ENCODE peak calls at places on chromosomes 13 and 19, in ten cellular contexts. U is upper lobe of left lung, C is foreskin keratinocyte, B is uterus, P is hepatocyte, R is activated B cell treated with CpG ODN at 0.5 μM for 24 hours, W is thyroid gland, M is brain microvascular endothelial cell, L is cardiac fibroblast, J is HFF-Myc. K is an unnamed sample.

GRCh38 chr19:15371786-15372380 is 7.7 kb downstream of the AKAP8 start:
- DNase-seq in U (no peak), C (no peak), B (no peak), P (no peak), R (no peak), W (no peak), M (no peak), L (no peak), J (no peak), K (no peak)

GRCh38 chr13:113645329-113645728 is 12.7 kb downstream of the ATP4B start:
- DNase-seq in U (peak), C (no peak), B (no peak), P (no peak), R (no peak), W (no peak), M (no peak), L (no peak), J (no peak), K (no peak)

GRCh38 chr19:45471866-45472556 is 4.2 kb downstream of the FOSB start:
- DNase-seq in U (no peak), C (no peak), B (no peak), P (no peak), R (no peak), W (no peak), M (no peak), L (no peak), J (no peak), K (no peak)

GRCh38 chr13:77751513-77752456 is 54.3 kb downstream of the SLAIN1 start:
- DNase-seq in U (peak), C (peak), B (no peak), P (peak), R (no peak), W (peak), M (peak), L (peak), J (peak), K (no peak)

GRCh38 chr13:102704238-102704750 is 9.4 kb upstream of the METTL21C start:
- DNase-seq in U (no peak), C (peak), B (no peak), P (no peak), R (no peak), W (no peak), M (no peak), L (no peak), J (no peak), K (no peak)

GRCh38 chr19:47779524-47780214 is 1.2 kb downstream of the SELENOW start:
- DNase-seq in U (peak), C (no peak), B (peak), P (peak), R (no peak), W (peak), M (no peak), L (no peak), J (no peak), K (no peak)

GRCh38 chr19:31408460-31409124 is 59.4 kb upstream of the TSHZ3 start:
- DNase-seq in U (no peak), C (peak), B (peak), P (peak), R (no peak), W (no peak), M (peak), L (peak), J (peak), K (no peak)

GRCh38 chr19:6691342-6691741 is 21.4 kb upstream of the TNFSF14 start:
- DNase-seq in U (no peak), C (no peak), B (no peak), P (no peak), R (no peak), W (no peak), M (no peak), L (no peak), J (no peak), K (no peak)

GRCh38 chr13:99693351-99693750 is 192.1 kb downstream of the TM9SF2 start:
- DNase-seq in U (no peak), C (no peak), B (no peak), P (no peak), R (no peak), W (no peak), M (no peak), L (no peak), J (no peak), K (no peak)

GRCh38 chr19:58021541-58022282 is 12.1 kb upstream of the ZSCAN1 start:
- DNase-seq in U (peak), C (no peak), B (peak), P (peak), R (no peak), W (peak), M (peak), L (peak), J (no peak), K (peak)

GRCh38 chr19:55447421-55448174 is 4.5 kb upstream of the SHISA7 start:
- DNase-seq in U (no peak), C (peak), B (no peak), P (no peak), R (no peak), W (no peak), M (no peak), L (peak), J (no peak), K (peak)

GRCh38 chr19:34172661-34173144 is 399 bp downstream of the LSM14A start:
- DNase-seq in U (peak), C (peak), B (no peak), P (peak), R (no peak), W (no peak), M (peak), L (no peak), J (no peak), K (peak)

GRCh38 chr13:70203661-70204229 is 95.5 kb upstream of the KLHL1 start:
- DNase-seq in U (no peak), C (no peak), B (no peak), P (no peak), R (no peak), W (no peak), M (no peak), L (peak), J (no peak), K (peak)

GRCh38 chr13:51222510-51223283 is 499 bp downstream of the FAM124A start:
- DNase-seq in U (no peak), C (no peak), B (no peak), P (peak), R (peak), W (peak), M (no peak), L (no peak), J (no peak), K (no peak)

GRCh38 chr13:113667771-113668490 is 912 bp downstream of the GRK1 start:
- DNase-seq in U (peak), C (no peak), B (peak), P (no peak), R (peak), W (no peak), M (no peak), L (no peak), J (no peak), K (peak)

GRCh38 chr19:34253711-34254551 is 423 bp upstream of the GARRE1 start:
- DNase-seq in U (peak), C (no peak), B (peak), P (peak), R (peak), W (peak), M (no peak), L (no peak), J (no peak), K (peak)

GRCh38 chr13:107803822-107804495 is 411.4 kb downstream of the LIG4 start:
- DNase-seq in U (no peak), C (no peak), B (no peak), P (no peak), R (no peak), W (no peak), M (no peak), L (no peak), J (no peak), K (no peak)

GRCh38 chr13:32045963-32046785 is 14.6 kb downstream of the FRY start:
- DNase-seq in U (peak), C (no peak), B (no peak), P (peak), R (no peak), W (peak), M (peak), L (peak), J (no peak), K (no peak)

GRCh38 chr19:56949651-56950050 is 109.1 kb upstream of the PEG3 start:
- DNase-seq in U (no peak), C (no peak), B (no peak), P (no peak), R (no peak), W (no peak), M (no peak), L (no peak), J (no peak), K (no peak)

GRCh38 chr19:1856698-1857603 is 6.4 kb downstream of the KLF16 start:
- DNase-seq in U (peak), C (no peak), B (peak), P (peak), R (peak), W (peak), M (peak), L (peak), J (peak), K (peak)

GRCh38 chr13:109165417-109165904 is 536.0 kb downstream of the MYO16 start:
- DNase-seq in U (no peak), C (no peak), B (no peak), P (no peak), R (no peak), W (no peak), M (no peak), L (no peak), J (no peak), K (no peak)

GRCh38 chr19:17834350-17835181 is 13.2 kb downstream of the JAK3 start:
- DNase-seq in U (no peak), C (no peak), B (no peak), P (no peak), R (no peak), W (no peak), M (no peak), L (no peak), J (no peak), K (no peak)

GRCh38 chr13:109821038-109821545 is 34.7 kb upstream of the IRS2 start:
- DNase-seq in U (no peak), C (no peak), B (no peak), P (no peak), R (no peak), W (no peak), M (no peak), L (no peak), J (no peak), K (no peak)

GRCh38 chr19:15374105-15374651 is 5.4 kb downstream of the AKAP8 start:
- DNase-seq in U (no peak), C (no peak), B (no peak), P (no peak), R (no peak), W (no peak), M (no peak), L (no peak), J (no peak), K (peak)

GRCh38 chr13:30051531-30052060 is 201.2 kb upstream of the UBL3 start:
- DNase-seq in U (no peak), C (no peak), B (no peak), P (no peak), R (no peak), W (no peak), M (no peak), L (no peak), J (no peak), K (no peak)

GRCh38 chr13:47250141-47250540 is 353.3 kb upstream of the HTR2A start:
- DNase-seq in U (no peak), C (peak), B (peak), P (no peak), R (no peak), W (peak), M (peak), L (peak), J (no peak), K (no peak)

GRCh38 chr13:47484564-47484963 is 516.5 kb downstream of the SUCLA2 start:
- DNase-seq in U (no peak), C (peak), B (no peak), P (no peak), R (no peak), W (no peak), M (peak), L (peak), J (peak), K (no peak)

GRCh38 chr19:53871448-53871847 is 3.8 kb downstream of the MYADM start:
- DNase-seq in U (peak), C (no peak), B (no peak), P (no peak), R (no peak), W (no peak), M (no peak), L (no peak), J (no peak), K (no peak)

GRCh38 chr19:41569481-41570150 is 6.3 kb upstream of the CEACAM21 start:
- DNase-seq in U (no peak), C (no peak), B (no peak), P (no peak), R (no peak), W (no peak), M (no peak), L (no peak), J (no peak), K (no peak)

GRCh38 chr19:41575998-41576397 is at the start of gene CEACAM21:
- DNase-seq in U (peak), C (no peak), B (no peak), P (no peak), R (peak), W (peak), M (no peak), L (no peak), J (no peak), K (no peak)

GRCh38 chr19:41565384-41565730 is 10.6 kb upstream of the CEACAM21 start:
- DNase-seq in U (no peak), C (no peak), B (no peak), P (no peak), R (no peak), W (no peak), M (no peak), L (no peak), J (no peak), K (no peak)

GRCh38 chr19:41570179-41570578 is 5.8 kb upstream of the CEACAM21 start:
- DNase-seq in U (no peak), C (no peak), B (no peak), P (no peak), R (no peak), W (no peak), M (no peak), L (no peak), J (no peak), K (no peak)

DNA sequence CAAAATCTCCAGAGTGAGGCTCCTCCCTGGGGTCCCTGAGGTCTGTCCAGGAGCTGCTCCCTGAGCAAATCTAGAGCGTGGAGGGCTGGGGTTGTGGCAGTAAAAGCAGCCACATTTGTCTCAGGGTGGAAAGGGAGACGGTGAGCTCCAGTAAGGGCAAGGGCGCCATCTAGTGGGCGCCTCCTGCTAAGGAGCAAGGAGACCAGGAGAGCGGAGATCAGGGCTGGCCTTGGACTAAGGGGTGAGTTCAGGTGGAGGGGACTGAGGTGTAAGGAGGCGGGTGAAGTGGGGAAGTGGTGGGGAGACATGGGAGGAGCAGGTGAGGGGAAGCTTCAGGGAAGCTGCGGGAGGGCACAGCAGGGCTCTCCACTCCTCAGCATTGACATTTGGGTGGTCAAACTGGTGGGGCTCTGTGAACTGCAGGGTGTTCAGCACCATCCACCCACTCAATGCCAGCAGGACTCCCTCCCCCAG is 5.3 kb upstream of the CEACAM21 start:
- DNase-seq in U (peak), C (no peak), B (peak), P (peak), R (peak), W (peak), M (peak), L (peak), J (peak), K (peak)
- TF ChIP-seq CTCF in U (peak), C (peak), B (peak), P (peak), R (peak), W (peak), M (peak), L (peak), J (peak), K (peak)

GRCh38 chr19:7888145-7888825 is at the start of gene LRRC8E:
- DNase-seq in U (peak), C (no peak), B (no peak), P (peak), R (no peak), W (peak), M (peak), L (peak), J (no peak), K (peak)
- TF ChIP-seq CTCF in U (no peak), C (no peak), B (no peak), P (no peak), R (no peak), W (no peak), M (no peak), L (no peak), J (no peak), K (no peak)

GRCh38 chr19:39843919-39844793 is 2.0 kb downstream of the FBL start:
- DNase-seq in U (no peak), C (no peak), B (no peak), P (peak), R (no peak), W (no peak), M (peak), L (peak), J (no peak), K (no peak)

GRCh38 chr19:39846176-39846677 is at the start of gene FBL:
- DNase-seq in U (peak), C (peak), B (peak), P (peak), R (peak), W (peak), M (peak), L (peak), J (peak), K (peak)

GRCh38 chr19:39845172-39845571 is 1.0 kb downstream of the FBL start:
- DNase-seq in U (no peak), C (no peak), B (no peak), P (no peak), R (no peak), W (no peak), M (no peak), L (no peak), J (no peak), K (no peak)

GRCh38 chr19:39846678-39847486 is 703 bp upstream of the FBL start:
- DNase-seq in U (no peak), C (no peak), B (no peak), P (peak), R (no peak), W (no peak), M (no peak), L (no peak), J (no peak), K (no peak)

GRCh38 chr19:39845621-39846175 is 481 bp downstream of the FBL start:
- DNase-seq in U (no peak), C (no peak), B (no peak), P (peak), R (no peak), W (no peak), M (no peak), L (peak), J (no peak), K (peak)
- TF ChIP-seq CTCF in U (no peak), C (no peak), B (no peak), P (peak), R (no peak), W (no peak), M (peak), L (peak), J (peak), K (no peak)

GRCh38 chr19:28488006-28488405 is 724.9 kb downstream of the UQCRFS1 start:
- DNase-seq in U (no peak), C (no peak), B (no peak), P (no peak), R (no peak), W (no peak), M (no peak), L (no peak), J (no peak), K (no peak)

GRCh38 chr19:28492201-28492600 is 720.8 kb downstream of the UQCRFS1 start:
- DNase-seq in U (no peak), C (no peak), B (no peak), P (no peak), R (no peak), W (no peak), M (no peak), L (no peak), J (no peak), K (no peak)

GRCh38 chr19:28486934-28487333 is 726.0 kb downstream of the UQCRFS1 start:
- DNase-seq in U (no peak), C (no peak), B (no peak), P (no peak), R (no peak), W (peak), M (no peak), L (no peak), J (no peak), K (no peak)

GRCh38 chr19:28492616-28493015 is 720.3 kb downstream of the UQCRFS1 start:
- DNase-seq in U (no peak), C (no peak), B (no peak), P (no peak), R (no peak), W (no peak), M (no peak), L (no peak), J (no peak), K (no peak)

DNA sequence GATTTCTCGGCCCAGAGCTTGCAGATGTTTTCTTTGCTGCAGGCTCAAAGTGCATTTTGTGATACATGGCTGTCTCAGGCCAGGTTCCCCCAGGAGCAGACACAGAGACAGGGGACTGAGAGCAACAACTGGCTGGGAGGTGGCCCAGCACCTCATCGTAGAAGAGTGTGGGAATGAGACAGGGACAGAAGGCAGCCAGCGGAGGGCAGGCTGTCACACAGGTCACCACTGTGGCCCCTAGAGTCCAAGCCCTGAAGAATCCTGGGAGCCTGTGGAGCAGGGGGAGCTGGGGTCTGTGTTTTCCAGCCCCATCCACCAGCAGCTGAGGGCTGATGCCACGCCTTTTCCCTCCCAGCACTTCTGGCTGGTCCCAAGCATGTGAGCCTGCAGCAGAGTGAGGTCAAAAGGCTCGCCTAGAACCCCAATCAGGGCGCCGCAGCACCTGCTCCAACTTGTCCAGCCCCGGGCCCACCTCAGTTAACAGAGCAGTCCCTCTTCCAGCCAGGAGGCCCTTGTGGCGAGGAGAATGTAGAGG is 723.8 kb downstream of the UQCRFS1 start:
- DNase-seq in U (no peak), C (no peak), B (no peak), P (no peak), R (no peak), W (no peak), M (no peak), L (no peak), J (no peak), K (no peak)
- TF ChIP-seq CTCF in U (no peak), C (no peak), B (no peak), P (no peak), R (no peak), W (no peak), M (no peak), L (no peak), J (no peak), K (no peak)